ENCODE peak calls at places on chromosomes 7 and 10, in six cellular contexts. K is endothelial cell; J is activated CD4-positive, alpha-beta T cell treated with anti-CD3 and anti-CD28 coated beads for 24 hours; A is Right ventricle myocardium superior; F is activated T-cell treated with anti-CD3 and anti-CD28 coated beads, Interleukin-2, amount 50 U/mL, for 72 hours; H is fibroblast of the aortic adventitia. I is an unnamed sample.

GRCh38 chr7:156889089-156889488 is 3.9 kb downstream of the LMBR1 start:
- DNase-seq in H (no peak), K (no peak), A (no peak), F (no peak), J (no peak), I (no peak)

GRCh38 chr7:96449094-96449493 is 127.2 kb upstream of the SLC25A13 start:
- DNase-seq in F (no peak), H (no peak), A (no peak), J (no peak), K (no peak), I (no peak)

GRCh38 chr10:25296324-25296723 is 121.5 kb downstream of the GPR158 start:
- DNase-seq in F (no peak), H (no peak), J (no peak), A (no peak), K (no peak), I (no peak)

GRCh38 chr7:155663942-155664341 is 19.5 kb downstream of the RBM33 start:
- DNase-seq in H (no peak), K (no peak), A (no peak), F (no peak), J (no peak), I (no peak)

GRCh38 chr7:101870361-101871062 is 53.1 kb downstream of the CUX1 start:
- DNase-seq in H (no peak), F (no peak), K (no peak), A (no peak), J (no peak), I (peak)

GRCh38 chr7:123689250-123689649 is 33.6 kb downstream of the LMOD2 start:
- DNase-seq in K (no peak), F (no peak), H (no peak), J (no peak), A (no peak), I (no peak)

GRCh38 chr10:74852406-74852805 is 26.0 kb downstream of the KAT6B start:
- DNase-seq in K (no peak), F (no peak), H (no peak), J (no peak), A (no peak), I (no peak)

GRCh38 chr10:89522463-89522862 is 12.9 kb downstream of the SLC16A12 start:
- DNase-seq in K (no peak), J (no peak), H (peak), F (no peak), A (no peak), I (no peak)

GRCh38 chr10:26217396-26218105 is 977 bp downstream of the GAD2 start:
- DNase-seq in H (no peak), J (no peak), A (no peak), K (peak), F (peak), I (no peak)

GRCh38 chr7:158047386-158048059 is 540.1 kb downstream of the PTPRN2 start:
- DNase-seq in K (no peak), H (no peak), F (no peak), J (no peak), A (no peak), I (no peak)

GRCh38 chr7:116776610-116777289 is 85.6 kb upstream of the CAPZA2 start:
- DNase-seq in K (no peak), J (no peak), A (no peak), F (no peak), H (peak), I (no peak)

GRCh38 chr10:123427386-123427785 is 238.8 kb upstream of the GPR26 start:
- DNase-seq in K (no peak), J (no peak), H (no peak), A (peak), F (no peak), I (no peak)

GRCh38 chr7:114026486-114027089 is 107.8 kb upstream of the PPP1R3A start:
- DNase-seq in H (peak), F (no peak), J (no peak), A (no peak), K (peak), I (no peak)

GRCh38 chr7:74572301-74573090 is 85.0 kb upstream of the GTF2I start:
- DNase-seq in F (no peak), J (no peak), A (no peak), H (no peak), K (no peak), I (peak)

GRCh38 chr7:64875258-64875657 is 27.8 kb upstream of the ZNF273 start:
- DNase-seq in A (no peak), J (no peak), H (no peak), K (no peak), F (no peak), I (no peak)

GRCh38 chr10:24174014-24174413 is 34.9 kb upstream of the KIAA1217 start:
- DNase-seq in K (no peak), H (no peak), A (no peak), J (no peak), F (no peak), I (no peak)

GRCh38 chr7:22252886-22253536 is 103.9 kb downstream of the RAPGEF5 start:
- DNase-seq in A (no peak), K (no peak), H (no peak), F (no peak), J (no peak), I (no peak)

GRCh38 chr7:105136221-105136620 is 122.2 kb downstream of the KMT2E start:
- DNase-seq in F (no peak), K (no peak), J (no peak), H (no peak), A (no peak), I (no peak)

GRCh38 chr10:32139223-32140073 is 83.2 kb upstream of the KIF5B start:
- DNase-seq in F (no peak), J (no peak), K (peak), A (peak), H (peak), I (peak)

GRCh38 chr10:123998197-123999141 is 94.9 kb downstream of the CHST15 start:
- DNase-seq in A (no peak), H (no peak), J (no peak), F (no peak), K (no peak), I (no peak)

GRCh38 chr7:21454182-21454581 is 26.3 kb downstream of the SP4 start:
- DNase-seq in K (no peak), A (no peak), J (no peak), H (no peak), F (no peak), I (no peak)

I was measured in transverse colon.